ENCODE peak calls at places on chromosomes 2 and 18, in five cellular contexts. One of them, this sample, is unnamed.

GRCh38 chr2:238784671-238785527 is 63.0 kb upstream of the TWIST2 start:
- DNase-seq in neural crest cell: peak; percentile 72
- DNase-seq in iris pigment epithelial cell: peak; percentile 61
- DNase-seq in cardiac fibroblast: peak; percentile 75
- DNase-seq in endodermal cell: peak; percentile 86
- DNase-seq in this sample: peak; percentile 71

GRCh38 chr2:219253753-219254589 is at the start of gene TUBA4A:
- DNase-seq in neural crest cell: no peak
- DNase-seq in iris pigment epithelial cell: peak; percentile 55
- DNase-seq in cardiac fibroblast: peak; percentile 46
- DNase-seq in endodermal cell: peak; percentile 93
- DNase-seq in this sample: peak; percentile 92

GRCh38 chr18:50009772-50010171 is 185.2 kb downstream of the MYO5B start:
- DNase-seq in neural crest cell: peak; percentile 28
- DNase-seq in iris pigment epithelial cell: peak; percentile 45
- DNase-seq in cardiac fibroblast: peak; percentile 45
- DNase-seq in endodermal cell: peak; percentile 82
- DNase-seq in this sample: peak; percentile 21

GRCh38 chr18:22345733-22346132 is 72.0 kb downstream of the CTAGE1 start:
- DNase-seq in neural crest cell: no peak
- DNase-seq in iris pigment epithelial cell: peak; percentile 34
- DNase-seq in cardiac fibroblast: no peak
- DNase-seq in endodermal cell: no peak
- DNase-seq in this sample: no peak

GRCh38 chr2:23661276-23662050 is 265.5 kb downstream of the ATAD2B start:
- DNase-seq in neural crest cell: no peak
- DNase-seq in iris pigment epithelial cell: no peak
- DNase-seq in cardiac fibroblast: no peak
- DNase-seq in endodermal cell: no peak
- DNase-seq in this sample: no peak

GRCh38 chr2:226447896-226448295 is 351.7 kb downstream of the IRS1 start:
- DNase-seq in neural crest cell: no peak
- DNase-seq in iris pigment epithelial cell: peak; percentile 62
- DNase-seq in cardiac fibroblast: peak; percentile 93
- DNase-seq in endodermal cell: no peak
- DNase-seq in this sample: peak; percentile 10

GRCh38 chr18:68234676-68235075 is 480.2 kb downstream of the TMX3 start:
- DNase-seq in neural crest cell: no peak
- DNase-seq in iris pigment epithelial cell: no peak
- DNase-seq in cardiac fibroblast: no peak
- DNase-seq in endodermal cell: no peak
- DNase-seq in this sample: no peak

GRCh38 chr2:42566006-42566405 is 2.4 kb upstream of the MTA3 start:
- DNase-seq in neural crest cell: no peak
- DNase-seq in iris pigment epithelial cell: no peak
- DNase-seq in cardiac fibroblast: no peak
- DNase-seq in endodermal cell: no peak
- DNase-seq in this sample: no peak

GRCh38 chr18:32771169-32771751 is 1.6 kb downstream of the KLHL14 start:
- DNase-seq in neural crest cell: peak; percentile 30
- DNase-seq in iris pigment epithelial cell: no peak
- DNase-seq in cardiac fibroblast: no peak
- DNase-seq in endodermal cell: peak; percentile 81
- DNase-seq in this sample: peak; percentile 80

GRCh38 chr2:3638456-3638810 is 19.6 kb upstream of the ALLC start:
- DNase-seq in neural crest cell: no peak
- DNase-seq in iris pigment epithelial cell: no peak
- DNase-seq in cardiac fibroblast: no peak
- DNase-seq in endodermal cell: peak; percentile 41
- DNase-seq in this sample: no peak

GRCh38 chr2:69811018-69811417 is 18.4 kb upstream of the GMCL1 start:
- DNase-seq in neural crest cell: no peak
- DNase-seq in iris pigment epithelial cell: no peak
- DNase-seq in cardiac fibroblast: no peak
- DNase-seq in endodermal cell: no peak
- DNase-seq in this sample: no peak